ENCODE peak calls at places on chromosomes 12 and 14, in four cellular contexts. W is A549, M is spleen, A is heart left ventricle. P is an unnamed sample.

GRCh38 chr14:53915364-53916014 is 41.1 kb downstream of the BMP4 start:
- DNase-seq in W (no peak), M (no peak), A (no peak), P (no peak)

GRCh38 chr12:96193725-96194571 is at the start of gene ELK3:
- DNase-seq in W (peak), M (peak), A (peak), P (peak)

GRCh38 chr14:58002618-58003017 is 136.7 kb upstream of the SLC35F4 start:
- DNase-seq in W (no peak), M (no peak), A (no peak), P (no peak)

GRCh38 chr12:59182191-59182590 is 261.9 kb upstream of the LRIG3 start:
- DNase-seq in W (no peak), M (no peak), A (no peak), P (no peak)

GRCh38 chr12:13373131-13373530 is 176.6 kb downstream of the EMP1 start:
- DNase-seq in W (no peak), M (no peak), A (no peak), P (no peak)

GRCh38 chr12:19014243-19014642 is 115.3 kb upstream of the PLEKHA5 start:
- DNase-seq in W (no peak), M (no peak), A (no peak), P (no peak)

GRCh38 chr12:12718853-12719252 is 1.7 kb downstream of the CDKN1B start:
- DNase-seq in W (peak), M (no peak), A (no peak), P (no peak)

GRCh38 chr12:98698603-98699463 is 53.7 kb downstream of the APAF1 start:
- DNase-seq in W (peak), M (no peak), A (peak), P (peak)

GRCh38 chr14:94680498-94681288 is 68.5 kb downstream of the SERPINA3 start:
- DNase-seq in W (no peak), M (no peak), A (no peak), P (peak)

GRCh38 chr14:100317897-100318808 is 5.0 kb upstream of the SLC25A47 start:
- DNase-seq in W (peak), M (peak), A (peak), P (peak)

GRCh38 chr12:9273276-9273675 is 65.1 kb upstream of the PZP start:
- DNase-seq in W (no peak), M (no peak), A (no peak), P (no peak)

GRCh38 chr12:93050026-93050747 is 121.1 kb upstream of the EEA1 start:
- DNase-seq in W (no peak), M (no peak), A (no peak), P (no peak)

GRCh38 chr12:10362828-10363664 is 26.8 kb downstream of the KLRK1 start:
- DNase-seq in W (no peak), M (no peak), A (no peak), P (peak)

GRCh38 chr14:61188196-61188595 is 92.9 kb downstream of the TMEM30B start:
- DNase-seq in W (peak), M (no peak), A (peak), P (peak)

GRCh38 chr12:64411427-64411826 is 7.2 kb downstream of the XPOT start:
- DNase-seq in W (no peak), M (no peak), A (no peak), P (no peak)

GRCh38 chr12:132954471-132955048 is 1.5 kb downstream of the ZNF605 start:
- DNase-seq in W (no peak), M (peak), A (no peak), P (no peak)
- H3K27ac ChIP-seq in W (no peak), M (no peak), A (no peak), P (peak)

DNA sequence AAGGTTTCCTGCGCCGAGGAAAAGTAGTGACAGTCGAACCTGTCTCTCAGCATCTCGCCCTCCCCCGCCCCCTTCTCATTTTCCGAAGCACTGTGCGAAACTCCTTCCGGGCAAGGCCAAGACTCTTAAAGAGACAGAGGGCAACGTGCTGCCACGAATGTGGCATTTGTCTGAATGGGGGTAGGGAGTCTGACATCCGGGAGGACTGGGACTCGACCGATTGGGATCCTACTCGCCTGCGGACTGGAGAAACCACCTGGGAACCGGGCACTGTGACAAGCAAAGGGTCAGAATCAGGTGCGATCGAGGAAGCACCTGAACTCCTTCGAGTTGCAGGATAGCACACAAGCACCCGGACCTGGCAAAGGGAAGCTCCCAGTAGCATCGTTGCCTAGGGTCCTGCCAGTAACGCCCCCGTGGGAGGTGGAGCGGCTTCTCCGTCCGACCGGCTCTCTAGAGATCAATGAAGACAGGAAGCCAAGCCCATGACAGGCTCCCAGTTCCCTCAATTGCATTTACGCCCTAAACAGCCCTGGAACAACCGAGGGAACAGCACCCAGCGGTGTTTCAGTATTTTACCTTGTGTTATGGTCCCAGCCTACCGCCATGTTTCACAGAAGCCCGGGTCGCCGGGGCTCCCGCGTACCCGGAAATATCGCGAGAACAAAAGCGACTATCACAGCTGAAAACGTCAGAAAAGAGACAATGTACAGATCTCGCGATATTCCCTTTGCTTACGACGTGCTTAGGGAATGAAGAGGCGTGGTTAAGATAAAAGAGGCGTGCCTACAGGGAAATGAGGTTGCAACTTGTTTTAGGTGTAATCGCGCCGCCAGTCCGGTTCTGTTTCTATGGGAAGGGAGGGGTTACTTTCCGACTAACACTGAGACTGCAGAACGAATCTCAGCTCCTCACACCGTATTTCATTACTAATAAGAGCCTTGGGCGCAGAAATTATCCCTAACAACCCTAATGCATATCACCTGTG is at the start of gene ERGIC2:
- DNase-seq in W (peak), M (peak), A (peak), P (peak)
- TF ChIP-seq POLR2A in W (peak), M (peak), A (no peak), P (peak)

GRCh38 chr12:14393736-14394135 is 28.3 kb downstream of the ATF7IP start:
- DNase-seq in W (no peak), M (no peak), A (no peak), P (no peak)
- H3K4me3 ChIP-seq in W (peak), M (no peak), A (peak), P (no peak)

DNA sequence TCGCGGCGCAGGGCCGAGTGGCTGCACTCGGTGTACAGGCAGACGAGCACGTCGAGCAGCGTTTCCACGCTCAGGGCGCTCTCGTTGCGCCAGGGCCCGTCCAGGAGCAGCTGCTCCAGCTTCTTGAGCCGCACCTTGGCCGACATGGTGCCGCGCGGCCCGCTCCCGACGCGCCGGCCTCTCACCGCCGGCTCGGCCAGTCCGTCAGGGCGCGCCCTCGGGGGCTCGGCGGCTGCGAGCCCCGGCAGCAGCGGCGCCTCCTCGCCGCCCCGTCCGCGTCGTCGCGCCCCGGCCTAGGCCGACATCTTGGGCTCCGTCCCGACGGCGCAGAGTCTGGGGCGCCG is 349 bp downstream of the CDC42BPB start:
- DNase-seq in W (no peak), M (peak), A (no peak), P (no peak)
- H3K27ac ChIP-seq in W (peak), M (peak), A (peak), P (peak)

DNA sequence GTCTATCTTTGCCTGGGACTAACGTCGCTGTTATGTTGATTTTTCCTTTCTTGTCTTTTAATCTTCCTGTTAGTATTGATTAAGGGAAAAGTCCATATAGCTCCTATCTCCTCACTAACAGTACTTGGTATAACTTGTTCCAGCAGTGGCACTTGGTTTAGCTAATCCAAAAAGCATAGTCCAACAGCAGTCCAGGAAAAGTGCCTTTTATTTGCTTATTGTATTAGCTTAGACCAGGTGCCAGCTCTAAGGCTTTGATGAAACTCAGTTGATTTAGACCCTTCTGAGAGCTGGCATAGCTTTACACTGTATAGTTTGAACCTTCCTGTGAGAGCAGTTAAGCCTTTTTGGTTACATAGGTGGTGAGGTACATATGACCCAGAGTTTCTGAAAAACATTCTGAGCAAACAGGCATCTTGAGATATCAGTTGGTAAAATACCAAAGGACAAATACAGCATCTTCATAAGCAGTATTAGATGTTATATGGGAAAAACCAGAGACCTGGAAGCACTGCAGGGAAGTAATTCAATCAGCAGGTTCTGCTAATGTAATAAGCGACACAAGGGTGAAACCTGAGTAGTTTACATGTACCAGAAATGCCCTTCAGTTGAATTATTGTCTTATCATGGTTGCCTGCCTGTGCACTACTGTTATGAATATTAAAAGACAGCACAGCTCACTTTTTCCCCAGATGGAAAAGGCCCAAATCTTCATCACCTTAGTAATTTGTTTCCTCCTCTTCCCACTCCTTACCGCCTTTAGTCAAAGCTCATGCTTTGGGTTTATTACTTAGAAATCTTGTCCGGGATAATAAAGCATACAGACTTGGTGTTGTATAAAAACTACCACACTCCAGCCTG is 13.0 kb downstream of the PELI2 start:
- DNase-seq in W (no peak), M (no peak), A (no peak), P (no peak)
- TF ChIP-seq POLR2A in W (no peak), M (no peak), A (no peak), P (no peak)

DNA sequence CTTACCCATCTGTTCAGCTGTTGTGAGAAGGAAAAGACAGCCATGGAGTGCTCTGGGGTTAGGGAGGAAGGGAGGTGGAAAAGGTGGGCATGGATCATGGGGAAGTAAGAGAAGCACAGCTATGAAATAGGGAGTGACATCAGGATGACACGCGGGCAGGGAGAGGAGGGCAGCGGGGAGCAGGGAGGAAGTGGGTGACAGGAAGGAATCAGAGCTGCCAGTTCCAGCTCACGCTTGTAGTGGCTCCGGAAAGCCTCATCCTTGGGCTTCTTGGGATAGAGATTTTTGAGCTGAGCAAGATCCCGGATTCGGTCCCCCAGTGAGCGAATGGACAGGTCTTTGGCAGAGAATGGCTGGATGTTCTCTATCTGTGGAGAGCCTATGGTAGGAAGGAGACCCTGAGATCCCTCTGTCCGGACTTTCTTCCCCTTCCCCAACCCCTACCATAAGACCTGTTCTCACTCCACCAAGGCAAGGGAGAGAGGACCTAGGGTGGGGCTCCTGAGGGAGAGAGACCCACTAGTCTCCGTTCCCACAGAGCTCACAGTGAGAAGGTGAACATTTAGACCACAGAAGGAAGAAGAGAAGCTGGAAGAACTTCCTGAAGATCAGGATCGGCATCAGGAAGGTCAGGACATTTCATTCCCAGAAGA is 10.3 kb downstream of the NAB2 start:
- DNase-seq in W (no peak), M (no peak), A (no peak), P (no peak)
- H3K4me3 ChIP-seq in W (no peak), M (no peak), A (no peak), P (no peak)

DNA sequence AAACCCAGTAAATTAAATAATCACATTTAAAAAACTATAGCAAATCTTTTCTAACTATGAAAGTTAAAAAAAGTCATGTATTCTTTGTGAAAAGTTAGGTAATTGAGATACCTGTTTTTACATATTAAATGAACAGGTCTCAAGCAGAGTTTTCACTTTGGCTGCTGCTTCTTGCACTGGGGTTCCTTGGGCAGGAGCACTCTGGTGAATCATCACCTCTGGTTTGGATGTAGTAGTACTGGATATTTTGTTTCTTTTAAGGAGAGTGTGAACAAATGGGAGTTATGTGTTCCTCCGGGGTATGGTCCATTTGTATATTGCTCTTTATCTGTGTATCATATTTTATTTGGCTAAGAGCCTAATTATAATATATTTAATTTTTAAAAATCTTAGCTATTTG is 82.7 kb downstream of the FUT8 start:
- DNase-seq in W (no peak), M (no peak), A (no peak), P (no peak)
- H3K27ac ChIP-seq in W (no peak), M (no peak), A (no peak), P (no peak)

DNA sequence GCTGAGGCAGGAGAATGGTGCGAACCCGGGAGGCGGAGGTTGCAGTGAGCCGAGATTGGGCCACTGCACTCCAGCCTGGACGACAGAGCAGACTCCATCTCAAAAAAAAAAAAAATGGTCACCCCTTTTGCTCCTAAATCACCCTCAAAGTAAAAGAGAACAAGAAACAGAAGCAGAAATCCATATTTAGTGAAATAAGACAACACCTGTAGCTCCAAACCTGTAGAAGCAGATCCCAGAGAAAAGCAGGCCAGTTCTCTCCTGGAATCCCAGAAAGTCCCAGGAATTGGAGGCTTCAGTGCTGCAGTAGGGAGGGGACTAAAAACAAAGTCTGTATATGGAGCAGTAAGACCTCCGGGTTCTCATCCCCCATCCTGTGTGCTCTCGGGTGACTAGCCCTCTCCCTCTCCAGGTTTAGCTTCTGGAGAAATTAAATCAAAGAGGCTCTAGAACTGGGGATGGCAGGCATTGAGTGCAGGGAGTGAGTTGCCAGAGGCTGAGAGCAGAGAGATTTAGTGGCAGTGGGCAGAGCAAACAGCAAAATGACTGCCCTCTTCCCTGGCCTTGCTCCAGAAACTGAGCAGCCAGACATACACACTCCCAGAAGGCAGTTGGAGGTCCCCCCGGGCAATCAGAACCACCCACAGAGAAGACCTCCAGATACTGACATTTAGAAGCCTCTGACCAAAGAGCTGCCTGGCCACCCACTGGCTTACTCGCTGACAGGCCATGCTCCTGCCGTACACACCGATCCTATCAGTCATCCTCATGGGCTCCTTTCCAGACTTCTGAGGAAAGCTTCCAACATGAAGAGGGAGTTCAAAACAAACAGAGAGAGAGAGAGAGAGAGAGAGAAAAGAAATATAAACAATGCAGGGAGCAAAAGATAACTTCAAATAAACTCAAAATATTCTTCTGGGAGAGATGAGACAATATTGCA is 6.3 kb upstream of the MLXIP start:
- DNase-seq in W (peak), M (no peak), A (peak), P (peak)
- TF ChIP-seq POLR2A in W (no peak), M (no peak), A (no peak), P (no peak)

GRCh38 chr14:105415481-105416428 is 3.9 kb upstream of the MTA1 start:
- DNase-seq in W (no peak), M (no peak), A (no peak), P (no peak)
- H3K4me3 ChIP-seq in W (peak), M (peak), A (peak), P (peak)

P was measured in testis.